ENCODE peak calls at places on chromosomes 11 and 22, in nine cellular contexts. One of them, this sample, is unnamed.

GRCh38 chr22:44734278-44734677 is 18.1 kb upstream of the ARHGAP8 start:
- DNase-seq in lung microvascular endothelial cell: no peak
- DNase-seq in T-helper 1 cell: no peak
- DNase-seq in amniotic stem cell: no peak
- DNase-seq in hepatic stellate cell: no peak
- DNase-seq in NCI-H748 treated with DMSO at 0.1 percent for 48 hours: no peak
- DNase-seq in body of pancreas: no peak
- DNase-seq in activated CD4-positive, CD25-positive, alpha-beta regulatory T cell: no peak
- DNase-seq in T1000: no peak
- DNase-seq in this sample: no peak

GRCh38 chr22:43789452-43789851 is 22.7 kb downstream of the EFCAB6 start:
- DNase-seq in lung microvascular endothelial cell: no peak
- DNase-seq in T-helper 1 cell: no peak
- DNase-seq in amniotic stem cell: peak
- DNase-seq in hepatic stellate cell: peak
- DNase-seq in NCI-H748 treated with DMSO at 0.1 percent for 48 hours: no peak
- DNase-seq in body of pancreas: peak
- DNase-seq in activated CD4-positive, CD25-positive, alpha-beta regulatory T cell: no peak
- DNase-seq in T1000: peak
- DNase-seq in this sample: no peak

GRCh38 chr11:120344302-120345004 is 8.2 kb downstream of the ARHGEF12 start:
- DNase-seq in lung microvascular endothelial cell: no peak
- DNase-seq in T-helper 1 cell: peak
- DNase-seq in amniotic stem cell: no peak
- DNase-seq in hepatic stellate cell: no peak
- DNase-seq in NCI-H748 treated with DMSO at 0.1 percent for 48 hours: no peak
- DNase-seq in body of pancreas: no peak
- DNase-seq in activated CD4-positive, CD25-positive, alpha-beta regulatory T cell: no peak
- DNase-seq in T1000: no peak
- DNase-seq in this sample: no peak

GRCh38 chr11:90558328-90558865 is 335.5 kb upstream of the CHORDC1 start:
- DNase-seq in lung microvascular endothelial cell: no peak
- DNase-seq in T-helper 1 cell: no peak
- DNase-seq in amniotic stem cell: no peak
- DNase-seq in hepatic stellate cell: no peak
- DNase-seq in NCI-H748 treated with DMSO at 0.1 percent for 48 hours: no peak
- DNase-seq in body of pancreas: no peak
- DNase-seq in activated CD4-positive, CD25-positive, alpha-beta regulatory T cell: no peak
- DNase-seq in T1000: no peak
- DNase-seq in this sample: no peak

GRCh38 chr11:95229199-95230053 is 1.6 kb downstream of the SESN3 start:
- DNase-seq in lung microvascular endothelial cell: peak
- DNase-seq in T-helper 1 cell: no peak
- DNase-seq in amniotic stem cell: peak
- DNase-seq in hepatic stellate cell: no peak
- DNase-seq in NCI-H748 treated with DMSO at 0.1 percent for 48 hours: no peak
- DNase-seq in body of pancreas: no peak
- DNase-seq in activated CD4-positive, CD25-positive, alpha-beta regulatory T cell: no peak
- DNase-seq in T1000: no peak
- DNase-seq in this sample: no peak

GRCh38 chr22:22884010-22884887 is 3.4 kb upstream of the IGLL5 start:
- DNase-seq in lung microvascular endothelial cell: peak
- DNase-seq in T-helper 1 cell: peak
- DNase-seq in amniotic stem cell: no peak
- DNase-seq in hepatic stellate cell: peak
- DNase-seq in NCI-H748 treated with DMSO at 0.1 percent for 48 hours: peak
- DNase-seq in body of pancreas: peak
- DNase-seq in activated CD4-positive, CD25-positive, alpha-beta regulatory T cell: peak
- DNase-seq in T1000: no peak
- DNase-seq in this sample: peak

GRCh38 chr11:75244052-75244814 is 3.7 kb downstream of the TPBGL start:
- DNase-seq in lung microvascular endothelial cell: no peak
- DNase-seq in T-helper 1 cell: peak
- DNase-seq in amniotic stem cell: no peak
- DNase-seq in hepatic stellate cell: no peak
- DNase-seq in NCI-H748 treated with DMSO at 0.1 percent for 48 hours: no peak
- DNase-seq in body of pancreas: no peak
- DNase-seq in activated CD4-positive, CD25-positive, alpha-beta regulatory T cell: no peak
- DNase-seq in T1000: no peak
- DNase-seq in this sample: no peak

GRCh38 chr11:73313652-73314051 is 5.6 kb downstream of the ARHGEF17 start:
- DNase-seq in lung microvascular endothelial cell: peak
- DNase-seq in T-helper 1 cell: no peak
- DNase-seq in amniotic stem cell: no peak
- DNase-seq in hepatic stellate cell: no peak
- DNase-seq in NCI-H748 treated with DMSO at 0.1 percent for 48 hours: no peak
- DNase-seq in body of pancreas: no peak
- DNase-seq in activated CD4-positive, CD25-positive, alpha-beta regulatory T cell: no peak
- DNase-seq in T1000: no peak
- DNase-seq in this sample: no peak

GRCh38 chr11:130774703-130775102 is 141.6 kb downstream of the SNX19 start:
- DNase-seq in lung microvascular endothelial cell: peak
- DNase-seq in T-helper 1 cell: no peak
- DNase-seq in amniotic stem cell: no peak
- DNase-seq in hepatic stellate cell: no peak
- DNase-seq in NCI-H748 treated with DMSO at 0.1 percent for 48 hours: no peak
- DNase-seq in body of pancreas: no peak
- DNase-seq in activated CD4-positive, CD25-positive, alpha-beta regulatory T cell: no peak
- DNase-seq in T1000: no peak
- DNase-seq in this sample: no peak

GRCh38 chr11:122690801-122691649 is 35.5 kb downstream of the UBASH3B start:
- DNase-seq in lung microvascular endothelial cell: no peak
- DNase-seq in T-helper 1 cell: no peak
- DNase-seq in amniotic stem cell: no peak
- DNase-seq in hepatic stellate cell: peak
- DNase-seq in NCI-H748 treated with DMSO at 0.1 percent for 48 hours: no peak
- DNase-seq in body of pancreas: no peak
- DNase-seq in activated CD4-positive, CD25-positive, alpha-beta regulatory T cell: no peak
- DNase-seq in T1000: no peak
- DNase-seq in this sample: no peak

GRCh38 chr11:84899740-84900139 is 727.4 kb downstream of the DLG2 start:
- DNase-seq in lung microvascular endothelial cell: no peak
- DNase-seq in T-helper 1 cell: no peak
- DNase-seq in amniotic stem cell: no peak
- DNase-seq in hepatic stellate cell: no peak
- DNase-seq in NCI-H748 treated with DMSO at 0.1 percent for 48 hours: no peak
- DNase-seq in body of pancreas: no peak
- DNase-seq in activated CD4-positive, CD25-positive, alpha-beta regulatory T cell: no peak
- DNase-seq in T1000: no peak
- DNase-seq in this sample: no peak

GRCh38 chr11:13923716-13924650 is 38.5 kb upstream of the SPON1 start:
- DNase-seq in lung microvascular endothelial cell: no peak
- DNase-seq in T-helper 1 cell: no peak
- DNase-seq in amniotic stem cell: no peak
- DNase-seq in hepatic stellate cell: no peak
- DNase-seq in NCI-H748 treated with DMSO at 0.1 percent for 48 hours: no peak
- DNase-seq in body of pancreas: no peak
- DNase-seq in activated CD4-positive, CD25-positive, alpha-beta regulatory T cell: no peak
- DNase-seq in T1000: no peak
- DNase-seq in this sample: no peak

GRCh38 chr11:8383627-8384026 is 119.9 kb upstream of the LMO1 start:
- DNase-seq in lung microvascular endothelial cell: no peak
- DNase-seq in T-helper 1 cell: no peak
- DNase-seq in amniotic stem cell: no peak
- DNase-seq in hepatic stellate cell: no peak
- DNase-seq in NCI-H748 treated with DMSO at 0.1 percent for 48 hours: no peak
- DNase-seq in body of pancreas: no peak
- DNase-seq in activated CD4-positive, CD25-positive, alpha-beta regulatory T cell: no peak
- DNase-seq in T1000: no peak
- DNase-seq in this sample: no peak

GRCh38 chr22:29668681-29669080 is 51.1 kb upstream of the CABP7 start:
- DNase-seq in lung microvascular endothelial cell: no peak
- DNase-seq in T-helper 1 cell: no peak
- DNase-seq in amniotic stem cell: no peak
- DNase-seq in hepatic stellate cell: no peak
- DNase-seq in NCI-H748 treated with DMSO at 0.1 percent for 48 hours: no peak
- DNase-seq in body of pancreas: no peak
- DNase-seq in activated CD4-positive, CD25-positive, alpha-beta regulatory T cell: no peak
- DNase-seq in T1000: no peak
- DNase-seq in this sample: no peak

GRCh38 chr11:105151936-105152554 is 12.5 kb upstream of the CARD18 start:
- DNase-seq in lung microvascular endothelial cell: peak
- DNase-seq in T-helper 1 cell: no peak
- DNase-seq in amniotic stem cell: no peak
- DNase-seq in hepatic stellate cell: no peak
- DNase-seq in NCI-H748 treated with DMSO at 0.1 percent for 48 hours: no peak
- DNase-seq in body of pancreas: no peak
- DNase-seq in activated CD4-positive, CD25-positive, alpha-beta regulatory T cell: no peak
- DNase-seq in T1000: no peak
- DNase-seq in this sample: no peak

This sample was measured in NCI-H1092.